ENCODE peak calls at places on chromosomes 7 and 10, in seven cellular contexts. X is astrocyte of the spinal cord, K is fibroblast of lung, N is PC-9, P is A549, S is PC-3, F is epithelial cell of esophagus. Q is an unnamed sample.
A peak's percentile ranks its signal among the peaks of the same experiment; 100 is the strongest.

GRCh38 chr7:104968648-104969047 is 45.4 kb upstream of the KMT2E start:
- DNase-seq in X (no peak), K (no peak), N (no peak), P (no peak), S (no peak), F (no peak), Q (no peak)

GRCh38 chr7:258476-259190 is 31.3 kb upstream of the FOXL3 start:
- DNase-seq in X (no peak), K (no peak), N (no peak), P (no peak), S (no peak), F (no peak), Q (no peak)

GRCh38 chr10:102230861-102231356 is 4.8 kb downstream of the ELOVL3 start:
- DNase-seq in X (peak; percentile 23), K (no peak), N (peak; percentile 47), P (peak; percentile 40), S (no peak), F (peak; percentile 58), Q (no peak)

GRCh38 chr7:6481445-6481844 is 33.7 kb upstream of the DAGLB start:
- DNase-seq in X (no peak), K (no peak), N (no peak), P (no peak), S (no peak), F (no peak), Q (no peak)

GRCh38 chr10:95814011-95814727 is 58.2 kb downstream of the ENTPD1 start:
- DNase-seq in X (peak; percentile 87), K (peak; percentile 94), N (peak; percentile 18), P (no peak), S (peak; percentile 55), F (peak; percentile 75), Q (peak; percentile 88)

GRCh38 chr10:99579971-99580370 is 40.3 kb downstream of the SLC25A28 start:
- DNase-seq in X (no peak), K (no peak), N (no peak), P (no peak), S (peak; percentile 5), F (no peak), Q (no peak)

GRCh38 chr10:49550563-49550962 is 11.6 kb upstream of the ERCC6 start:
- DNase-seq in X (peak; percentile 64), K (peak; percentile 91), N (peak; percentile 75), P (no peak), S (peak; percentile 99), F (peak; percentile 94), Q (peak; percentile 55)

GRCh38 chr10:9833871-9834454 is 1183.7 kb upstream of the CELF2 start:
- DNase-seq in X (no peak), K (peak; percentile 10), N (no peak), P (no peak), S (no peak), F (peak; percentile 6), Q (no peak)

GRCh38 chr7:67625257-67625713 is 628.7 kb downstream of the TYW1 start:
- DNase-seq in X (peak; percentile 35), K (peak; percentile 58), N (peak; percentile 26), P (peak; percentile 76), S (peak; percentile 44), F (peak; percentile 11), Q (peak; percentile 73)

GRCh38 chr10:73774637-73775036 is 7.2 kb upstream of the CHCHD1 start:
- DNase-seq in X (no peak), K (peak; percentile 31), N (no peak), P (no peak), S (peak; percentile 91), F (peak; percentile 51), Q (peak; percentile 32)

GRCh38 chr10:15253951-15254807 is 85.7 kb upstream of the NMT2 start:
- DNase-seq in X (no peak), K (no peak), N (no peak), P (no peak), S (no peak), F (no peak), Q (no peak)

GRCh38 chr7:44965441-44965903 is 13.3 kb downstream of the MYO1G start:
- DNase-seq in X (no peak), K (no peak), N (no peak), P (no peak), S (no peak), F (no peak), Q (no peak)

GRCh38 chr10:33341638-33342037 is 7.2 kb upstream of the NRP1 start:
- DNase-seq in X (peak; percentile 66), K (peak; percentile 58), N (no peak), P (no peak), S (peak; percentile 96), F (peak; percentile 66), Q (no peak)
- H3K4me3 ChIP-seq in X (no peak overlapping the region), K (peak overlapping the region; percentile 35), N (no peak overlapping the region), P (no peak overlapping the region), S (peak overlapping the region; percentile 56), F (no peak overlapping the region), Q (peak overlapping the region; percentile 11)

GRCh38 chr7:140685407-140686087 is 11.0 kb upstream of the NDUFB2 start:
- DNase-seq in X (no peak), K (no peak), N (no peak), P (no peak), S (no peak), F (no peak), Q (no peak)

GRCh38 chr7:140681766-140682165 is 9.0 kb downstream of the ADCK2 start:
- DNase-seq in X (no peak), K (no peak), N (no peak), P (no peak), S (no peak), F (no peak), Q (no peak)

GRCh38 chr7:140686921-140687320 is 9.6 kb upstream of the NDUFB2 start:
- DNase-seq in X (no peak), K (no peak), N (no peak), P (no peak), S (no peak), F (no peak), Q (no peak)

GRCh38 chr7:140683657-140684056 is 10.9 kb downstream of the ADCK2 start:
- DNase-seq in X (no peak), K (no peak), N (no peak), P (no peak), S (no peak), F (no peak), Q (no peak)

DNA sequence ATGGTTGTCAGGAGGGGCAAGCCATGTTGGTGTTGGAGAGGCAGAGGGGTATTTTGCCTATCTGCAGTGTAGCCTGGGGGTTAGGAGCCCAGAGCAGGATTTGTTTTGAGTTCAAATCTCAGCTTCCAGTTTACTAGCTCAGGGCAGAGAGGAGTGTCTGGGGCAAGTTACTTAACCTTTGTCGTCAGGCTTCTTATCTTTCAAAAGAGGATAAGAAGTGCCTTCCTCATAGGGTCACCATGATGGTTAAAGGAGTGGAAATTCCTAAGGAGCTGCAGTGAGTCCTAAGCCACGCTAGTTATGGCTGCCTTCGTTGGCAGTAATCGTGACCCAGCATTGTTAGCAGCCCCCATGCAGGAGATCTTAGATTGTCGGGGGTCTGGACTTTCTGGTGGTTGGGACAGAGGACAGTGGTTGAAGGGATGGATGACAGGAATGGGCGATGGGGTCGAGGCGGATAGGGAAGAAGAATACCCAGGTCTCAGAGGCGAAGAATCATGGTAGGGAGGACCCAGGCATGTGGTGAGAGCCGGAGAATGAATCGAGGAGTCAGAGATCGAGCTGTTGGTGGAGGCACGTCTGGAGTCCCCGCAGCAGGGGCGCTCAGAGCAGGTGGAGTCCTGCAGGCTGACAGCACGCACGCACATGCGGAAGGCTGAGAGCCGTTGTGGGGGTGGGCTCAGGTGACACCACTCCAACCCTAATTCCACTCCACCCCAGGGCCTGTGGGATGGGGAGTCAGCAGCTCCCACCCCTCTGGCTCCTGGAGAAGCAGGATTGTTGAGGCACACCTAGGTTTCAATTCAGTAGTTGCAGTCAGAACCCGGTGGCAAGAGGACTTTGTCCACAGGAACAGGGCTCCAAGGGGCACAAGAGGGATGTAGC is 11.6 kb downstream of the ADCK2 start:
- DNase-seq in X (no peak), K (no peak), N (no peak), P (no peak), S (no peak), F (no peak), Q (no peak)
- TF ChIP-seq CTCF in X (no peak), K (no peak), N (no peak), P (no peak), S (no peak), F (no peak), Q (no peak)

GRCh38 chr7:5360971-5361370 is 62.7 kb downstream of the TNRC18 start:
- DNase-seq in X (no peak), K (no peak), N (no peak), P (no peak), S (no peak), F (no peak), Q (no peak)
- H3K4me3 ChIP-seq in X (no peak overlapping the region), K (no peak overlapping the region), N (no peak overlapping the region), P (no peak overlapping the region), S (no peak overlapping the region), F (no peak overlapping the region), Q (no peak overlapping the region)

DNA sequence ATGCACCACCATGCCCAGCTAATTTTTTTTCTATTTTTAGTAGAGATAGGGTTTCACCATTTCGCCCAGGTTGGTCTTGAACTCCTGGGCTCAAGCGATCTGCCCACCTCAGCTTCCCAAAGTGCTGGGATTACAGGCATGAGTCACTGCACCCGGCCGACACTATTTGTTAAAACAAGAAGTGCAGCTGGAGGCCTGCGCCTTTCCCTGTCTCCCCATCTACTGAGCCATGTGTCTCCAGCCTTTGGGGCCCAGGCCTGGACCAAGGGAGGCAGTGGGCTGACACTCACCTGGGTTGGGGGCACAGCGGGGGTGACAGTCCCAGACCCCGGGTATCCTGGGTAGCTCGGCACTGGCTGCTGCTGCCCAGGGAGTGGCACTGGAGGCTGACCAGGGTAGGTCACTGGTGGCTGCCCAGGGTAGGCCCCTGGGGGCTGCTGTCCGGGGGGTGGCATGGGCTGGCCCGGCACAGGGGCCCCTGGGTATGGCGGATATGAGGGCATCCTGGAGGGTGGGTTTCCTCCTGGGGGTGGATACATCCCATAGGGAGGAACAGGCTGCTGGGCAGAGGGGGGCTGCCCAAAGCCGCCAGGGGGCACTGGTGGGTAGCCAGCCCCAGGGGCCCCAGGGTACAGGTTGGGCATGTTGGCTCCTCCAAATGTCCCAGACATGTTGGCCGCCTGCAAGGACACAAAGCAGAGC is 36.3 kb downstream of the PLAC9 start:
- DNase-seq in X (no peak), K (no peak), N (no peak), P (peak; percentile 51), S (peak; percentile 58), F (no peak), Q (no peak)
- TF ChIP-seq CTCF in X (peak; percentile 38), K (peak; percentile 18), N (peak; percentile 26), P (peak; percentile 47), S (peak; percentile 89), F (no peak), Q (peak; percentile 27)

DNA sequence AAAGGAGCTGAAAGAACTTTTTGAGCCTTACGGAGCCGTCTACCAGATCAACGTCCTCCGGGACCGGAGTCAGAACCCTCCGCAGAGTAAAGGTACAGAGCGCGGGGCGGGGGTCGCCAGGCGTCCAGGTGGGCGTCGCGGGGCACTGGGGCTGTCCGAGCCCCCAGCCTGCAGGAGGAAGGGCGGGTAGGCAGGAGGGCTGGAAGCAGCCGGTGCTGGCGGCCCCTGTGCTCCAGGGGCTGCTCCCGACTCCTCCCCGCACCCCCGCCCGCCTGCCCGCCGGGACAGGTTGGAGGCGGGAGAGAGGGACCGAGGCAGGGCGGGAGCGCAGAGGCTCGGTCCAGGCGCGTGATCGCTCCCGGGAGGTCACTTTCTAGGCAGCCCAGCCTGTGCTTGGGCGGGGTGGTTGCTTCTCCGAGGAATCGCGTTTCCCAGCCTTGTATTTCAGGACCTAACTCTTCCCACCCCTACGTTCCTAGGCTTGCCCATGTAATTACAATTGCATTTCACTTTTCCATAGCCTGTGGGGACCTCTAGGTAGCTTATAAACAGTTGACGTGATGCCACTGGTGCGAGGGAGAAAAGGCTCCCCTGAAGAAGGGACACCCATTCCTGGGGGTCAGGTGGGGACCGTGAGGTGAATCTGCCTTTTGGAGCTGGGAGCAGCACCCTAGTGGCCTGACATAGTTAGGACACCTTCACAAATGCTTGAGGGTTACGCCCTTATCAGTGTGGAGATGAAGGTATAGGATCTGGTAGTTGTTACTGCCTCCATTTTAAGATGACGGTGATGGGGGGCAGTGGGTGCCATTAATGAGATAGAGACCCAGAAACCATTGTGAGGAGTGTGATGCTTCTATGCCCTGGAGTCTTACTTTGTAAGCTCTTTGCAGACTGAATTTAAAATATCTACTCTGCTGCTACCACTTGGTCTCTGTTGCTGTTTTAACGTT is 148.2 kb downstream of the CELF2 start:
- DNase-seq in X (no peak), K (peak; percentile 16), N (no peak), P (peak; percentile 5), S (no peak), F (peak; percentile 36), Q (no peak)
- H3K4me3 ChIP-seq in X (peak overlapping the region; percentile 38), K (peak overlapping the region; percentile 65), N (no peak overlapping the region), P (no peak overlapping the region), S (no peak overlapping the region), F (no peak overlapping the region), Q (peak overlapping the region; percentile 65)

Q was measured in AG10803.